ENCODE peak calls at places on chromosomes 11 and 22, in five cellular contexts. O is GM23338, W is astrocyte, X is PC-3, R is fibroblast of lung. V is an unnamed sample.

GRCh38 chr11:116232364-116232801 is 540.4 kb downstream of the BUD13 start:
- DNase-seq in W (peak; percentile 26), O (no peak), X (no peak), R (peak; percentile 53), V (no peak)

GRCh38 chr22:43128928-43129424 is 14.2 kb downstream of the MCAT start:
- DNase-seq in R (no peak), O (peak; percentile 39), X (no peak), W (no peak), V (no peak)

GRCh38 chr11:65814131-65814959 is 19.4 kb upstream of the SNX32 start:
- DNase-seq in R (no peak), W (no peak), O (no peak), X (no peak), V (no peak)

GRCh38 chr22:42820075-42820763 is 36.9 kb downstream of the ARFGAP3 start:
- DNase-seq in W (peak; percentile 71), X (peak; percentile 82), R (peak; percentile 77), O (peak; percentile 78), V (no peak)

GRCh38 chr11:73055655-73056354 is 86.3 kb downstream of the FCHSD2 start:
- DNase-seq in X (no peak), R (no peak), O (no peak), W (no peak), V (no peak)

GRCh38 chr22:37284807-37285355 is 2.6 kb downstream of the CYTH4 start:
- DNase-seq in X (no peak), O (no peak), R (no peak), W (no peak), V (no peak)

GRCh38 chr11:77471520-77472234 is 2.2 kb downstream of the PAK1 start:
- DNase-seq in W (no peak), O (peak; percentile 63), R (no peak), X (peak; percentile 88), V (no peak)

GRCh38 chr11:76459299-76459698 is 14.5 kb downstream of the EMSY start:
- DNase-seq in X (peak; percentile 46), W (no peak), O (peak; percentile 68), R (no peak), V (no peak)

GRCh38 chr11:132125855-132126841 is 755.7 kb downstream of the NTM start:
- DNase-seq in W (no peak), R (peak; percentile 49), O (peak; percentile 87), X (peak; percentile 11), V (no peak)

GRCh38 chr11:28910926-28911325 is 802.7 kb downstream of the METTL15 start:
- DNase-seq in X (no peak), W (no peak), O (no peak), R (peak; percentile 11), V (no peak)

GRCh38 chr11:22521226-22521625 is 104.4 kb downstream of the FANCF start:
- DNase-seq in W (peak; percentile 88), R (peak; percentile 90), X (peak; percentile 57), O (no peak), V (no peak)

GRCh38 chr11:59999732-60000131 is 17.2 kb upstream of the OOSP4B start:
- DNase-seq in R (no peak), X (no peak), O (peak; percentile 10), W (no peak), V (no peak)

GRCh38 chr11:13091373-13091772 is 82.3 kb downstream of the RASSF10 start:
- DNase-seq in R (no peak), X (peak; percentile 71), O (no peak), W (no peak), V (no peak)

GRCh38 chr11:110472858-110473257 is 43.1 kb downstream of the FDX1 start:
- DNase-seq in X (peak; percentile 73), R (peak; percentile 61), O (no peak), W (peak; percentile 47), V (no peak)

GRCh38 chr22:39820266-39820665 is 73.3 kb downstream of the ENTHD1 start:
- DNase-seq in R (peak; percentile 84), W (peak; percentile 80), O (no peak), X (peak; percentile 65), V (no peak)

GRCh38 chr11:37026326-37026725 is 428.3 kb upstream of the RAG2 start:
- DNase-seq in X (no peak), O (no peak), W (no peak), R (no peak), V (no peak)

DNA sequence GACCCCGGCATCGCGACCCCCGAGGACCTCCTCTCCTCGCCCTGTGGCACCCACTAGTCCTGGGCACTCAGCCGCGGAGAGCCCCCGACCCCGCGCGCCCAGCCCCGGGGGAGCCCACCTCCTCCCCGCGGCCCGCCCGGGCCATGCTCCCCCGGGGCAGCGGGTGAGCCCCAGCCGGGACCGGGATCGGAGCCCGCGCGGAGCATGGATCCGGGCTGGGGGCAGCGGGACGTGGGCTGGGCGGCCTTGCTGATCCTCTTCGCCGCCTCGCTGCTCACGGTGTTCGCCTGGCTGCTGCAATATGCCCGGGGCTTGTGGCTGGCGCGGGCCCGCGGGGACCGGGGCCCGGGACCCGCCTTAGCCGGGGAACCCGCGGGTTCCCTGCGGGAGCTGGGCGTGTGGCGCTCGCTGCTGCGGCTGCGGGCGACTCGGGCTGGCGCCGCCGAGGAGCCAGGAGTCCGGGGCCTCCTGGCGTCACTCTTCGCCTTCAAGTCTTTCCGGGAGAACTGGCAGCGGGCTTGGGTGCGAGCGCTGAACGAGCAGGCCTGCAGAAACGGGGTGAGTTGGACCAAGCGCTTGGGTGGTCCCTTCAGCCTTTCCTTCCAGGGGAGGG is 500 bp downstream of the C2CD2L start:
- DNase-seq in R (no peak), O (no peak), W (no peak), X (no peak), V (no peak)
- H3K79me2 ChIP-seq in R (peaks cover 9% of the 10 kb centered on the region), O (no peaks in the 10 kb centered on the region), W (peaks cover 27% of the 10 kb centered on the region), X (peaks cover 37% of the 10 kb centered on the region), V (peaks cover 10% of the 10 kb centered on the region)

GRCh38 chr11:124923296-124923695 is 4.2 kb downstream of the HEPN1 start:
- DNase-seq in R (no peak), X (no peak), O (no peak), W (no peak), V (no peak)

GRCh38 chr11:124919836-124920755 is 1.0 kb downstream of the HEPN1 start:
- DNase-seq in R (no peak), O (no peak), W (no peak), X (no peak), V (no peak)

GRCh38 chr11:124918950-124919349 is at the start of gene HEPN1:
- DNase-seq in R (no peak), O (no peak), W (no peak), X (no peak), V (no peak)

GRCh38 chr11:124922831-124923230 is 3.8 kb downstream of the HEPN1 start:
- DNase-seq in X (no peak), R (no peak), W (no peak), O (no peak), V (no peak)

DNA sequence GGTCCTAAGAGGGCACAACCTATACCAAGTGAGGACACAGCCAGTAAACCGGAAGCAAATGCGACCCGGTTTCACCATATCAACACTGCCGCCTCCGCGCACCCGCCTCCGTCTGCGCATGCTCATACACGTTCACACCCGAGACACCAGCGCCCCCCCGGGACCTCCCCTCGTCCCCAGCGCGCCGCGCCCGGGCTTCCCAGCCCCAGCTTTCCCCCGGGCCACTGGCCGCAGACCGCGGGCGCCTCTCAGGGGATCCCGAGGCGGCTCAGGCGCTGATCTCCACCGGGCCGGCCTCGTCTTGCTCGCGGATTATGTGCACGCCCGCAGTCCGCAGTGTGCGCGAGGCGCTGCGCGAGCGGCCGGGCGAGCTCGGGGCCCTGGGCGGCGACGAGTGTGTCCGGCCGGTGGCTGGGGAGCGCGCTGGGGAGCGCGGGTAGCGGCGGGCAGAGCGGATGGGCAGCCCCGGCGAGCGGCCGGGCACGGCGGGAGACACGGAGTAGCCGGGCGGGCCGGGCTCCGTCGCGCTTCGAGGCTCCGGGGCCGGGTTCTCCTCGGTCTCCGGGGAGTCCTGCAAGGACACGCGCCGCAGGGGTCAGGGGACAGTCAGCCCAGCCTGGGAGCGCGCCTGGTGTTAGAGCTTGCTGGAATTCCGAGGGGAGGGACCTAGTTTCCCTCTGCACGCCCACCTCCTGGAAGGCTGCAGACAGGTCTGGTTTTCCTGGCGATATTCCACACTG is 2.0 kb downstream of the HEPN1 start:
- DNase-seq in X (no peak), O (peak; percentile 83), W (peak; percentile 25), R (peak; percentile 55), V (no peak)
- TF ChIP-seq CTCF in X (no peak), O (no peak), W (no peak), R (no peak), V (no peak)

DNA sequence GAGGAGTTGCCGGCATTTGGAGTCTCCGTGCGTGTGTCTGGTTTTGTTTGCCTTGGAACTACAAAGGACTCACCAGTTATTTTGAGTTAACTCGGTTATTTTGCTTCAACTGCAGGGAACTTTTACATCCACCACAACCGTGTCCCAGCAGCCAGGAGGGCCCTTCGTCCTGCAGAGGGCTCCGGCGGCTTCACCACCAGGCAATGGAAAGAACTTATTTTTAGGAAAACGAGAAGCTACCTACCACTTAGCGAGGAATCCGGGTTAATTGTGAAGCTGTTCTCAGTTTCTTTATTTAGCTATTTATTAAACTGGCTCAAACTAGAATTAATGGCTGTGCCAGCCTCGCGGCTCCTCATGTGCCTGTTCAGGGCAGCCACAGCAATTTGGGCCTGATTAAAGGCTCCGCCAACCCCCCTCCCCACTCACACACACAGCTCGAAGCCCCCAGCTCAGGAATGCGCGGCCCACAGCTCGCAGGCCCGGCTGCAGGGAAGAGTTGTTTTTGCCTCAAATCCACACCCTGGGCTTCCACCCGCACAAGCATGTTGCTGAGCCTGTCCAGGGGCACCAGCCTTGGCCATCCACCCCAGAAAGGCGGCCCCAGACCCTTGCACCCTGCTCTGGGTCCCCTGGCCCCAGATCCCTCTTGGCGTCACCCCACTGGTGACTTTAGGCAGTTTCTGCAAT is 55.9 kb upstream of the FGF3 start:
- DNase-seq in R (no peak), X (no peak), W (no peak), O (no peak), V (no peak)
- H3K4me3 ChIP-seq in R (no peak overlapping the region), X (no peak overlapping the region), W (no peak overlapping the region), O (no peak overlapping the region), V (no peak overlapping the region)

GRCh38 chr11:850777-851762 is 8.4 kb downstream of the TSPAN4 start:
- DNase-seq in W (no peak), X (no peak), R (no peak), O (peak; percentile 73), V (no peak)

GRCh38 chr11:849951-850776 is 7.5 kb downstream of the TSPAN4 start:
- DNase-seq in R (no peak), O (no peak), X (no peak), W (no peak), V (no peak)

GRCh38 chr11:848380-848931 is 5.8 kb downstream of the TSPAN4 start:
- DNase-seq in O (peak; percentile 70), R (no peak), W (no peak), X (no peak), V (no peak)

GRCh38 chr11:847876-848275 is 5.2 kb downstream of the TSPAN4 start:
- DNase-seq in W (no peak), X (no peak), R (no peak), O (no peak), V (no peak)

DNA sequence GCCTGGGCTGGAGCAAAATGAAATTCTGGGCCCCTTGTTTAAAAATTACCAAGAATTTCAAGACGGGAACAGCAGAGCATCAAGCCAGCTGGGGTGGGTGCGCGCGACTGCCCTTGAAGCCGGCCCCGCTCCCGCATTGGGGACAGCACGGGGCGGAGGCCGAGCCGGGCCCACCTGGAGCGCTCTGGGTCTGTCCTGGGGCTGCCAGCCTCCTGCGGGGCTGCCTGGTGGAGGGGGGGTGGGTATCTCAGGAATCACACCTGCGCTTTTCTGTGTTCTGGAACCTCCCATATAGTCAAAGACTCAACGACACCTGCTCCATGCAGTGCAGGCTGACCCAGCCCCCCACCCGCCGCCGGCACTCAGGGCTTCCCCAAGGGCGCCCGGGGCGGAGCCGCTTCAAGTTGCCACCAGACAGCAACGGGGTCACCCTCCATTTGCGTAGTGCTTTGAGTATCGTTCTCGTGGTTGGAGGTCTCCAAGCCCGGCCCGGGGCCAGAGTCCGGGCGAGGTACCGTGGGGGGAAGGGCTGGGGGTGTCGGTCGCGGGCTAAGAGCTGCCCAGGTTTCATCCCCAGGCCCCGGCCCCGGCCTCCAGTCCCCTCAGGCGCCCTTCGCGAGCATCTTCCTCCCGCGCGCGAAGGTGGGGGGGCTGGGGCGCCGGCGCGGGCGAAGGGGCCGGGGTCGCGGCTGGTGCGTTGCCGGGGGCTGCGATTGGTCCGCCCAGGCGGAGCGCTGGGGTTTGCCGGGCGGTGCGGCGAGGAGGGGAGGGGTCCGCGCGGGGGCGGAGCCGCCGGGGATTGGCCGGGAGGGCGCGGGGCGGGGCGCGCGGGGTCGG is 6.6 kb downstream of the TSPAN4 start:
- DNase-seq in O (peak; percentile 84), W (no peak), X (no peak), R (no peak), V (no peak)
- H3K79me2 ChIP-seq in O (peaks cover 3% of the 10 kb centered on the region), W (peaks cover 29% of the 10 kb centered on the region), X (peaks cover 32% of the 10 kb centered on the region), R (peaks cover 54% of the 10 kb centered on the region), V (peaks cover 19% of the 10 kb centered on the region)

V was measured in keratinocyte.